ENCODE peak calls at places on chromosomes 1 and 21, in seven cellular contexts. K is prostate gland, X is stomach, A is breast epithelium, G is heart left ventricle, S is uterus, H is IMR-90. D is an unnamed sample.

GRCh38 chr1:231183875-231184590 is 22.2 kb downstream of the TRIM67 start:
- DNase-seq in K (no peak), A (no peak), X (no peak), G (no peak), S (no peak), H (no peak), D (no peak)

GRCh38 chr1:246728311-246728710 is 4.1 kb downstream of the SCCPDH start:
- DNase-seq in X (no peak), G (no peak), A (no peak), S (no peak), K (no peak), H (peak), D (no peak)

GRCh38 chr1:167469280-167469965 is 48.9 kb downstream of the CD247 start:
- DNase-seq in S (no peak), K (no peak), X (no peak), A (no peak), H (no peak), G (no peak), D (no peak)

GRCh38 chr21:41648591-41649031 is 118.2 kb downstream of the RIPK4 start:
- DNase-seq in K (no peak), S (no peak), G (no peak), A (no peak), H (peak), X (no peak), D (no peak)

GRCh38 chr1:226364129-226364899 is 43.6 kb downstream of the PARP1 start:
- DNase-seq in K (peak), A (no peak), X (no peak), G (peak), S (no peak), H (peak), D (no peak)

GRCh38 chr1:201020647-201021332 is 2.7 kb downstream of the KIF21B start:
- DNase-seq in A (no peak), G (no peak), H (no peak), X (no peak), K (no peak), S (no peak), D (no peak)

GRCh38 chr1:244074559-244075171 is 23.6 kb downstream of the ZBTB18 start:
- DNase-seq in A (no peak), H (no peak), S (no peak), X (peak), G (no peak), K (no peak), D (peak)

GRCh38 chr1:6864166-6864565 is 78.9 kb downstream of the CAMTA1 start:
- DNase-seq in K (no peak), X (no peak), H (no peak), G (no peak), S (no peak), A (no peak), D (no peak)

GRCh38 chr1:152525080-152525641 is 10.9 kb downstream of the CRCT1 start:
- DNase-seq in X (no peak), S (no peak), G (no peak), A (no peak), K (no peak), H (no peak), D (no peak)

GRCh38 chr1:39205102-39205780 is 746 bp downstream of the MACF1 start:
- DNase-seq in K (no peak), H (peak), A (no peak), X (peak), G (peak), S (peak), D (peak)

GRCh38 chr21:26169061-26169610 is 1.4 kb downstream of the APP start:
- DNase-seq in K (peak), A (peak), G (peak), S (peak), H (peak), X (peak), D (peak)

GRCh38 chr1:231216515-231216914 is 24.5 kb upstream of the GNPAT start:
- DNase-seq in A (no peak), G (no peak), H (no peak), S (no peak), K (no peak), X (peak), D (peak)

GRCh38 chr1:56688522-56689026 is 43.5 kb downstream of the PRKAA2 start:
- DNase-seq in S (no peak), G (no peak), A (no peak), H (peak), X (no peak), K (no peak), D (no peak)

GRCh38 chr21:14581902-14582457 is 35.9 kb upstream of the SAMSN1 start:
- DNase-seq in S (no peak), G (no peak), K (no peak), X (no peak), A (no peak), H (no peak), D (no peak)

GRCh38 chr1:75165264-75165663 is 31.1 kb downstream of the LHX8 start:
- DNase-seq in S (no peak), K (no peak), H (no peak), A (no peak), X (no peak), G (no peak), D (no peak)

GRCh38 chr1:7620196-7620595 is 150.9 kb upstream of the VAMP3 start:
- DNase-seq in K (no peak), S (no peak), A (no peak), G (no peak), X (no peak), H (no peak), D (no peak)

GRCh38 chr1:205961970-205962820 is 18.9 kb upstream of the SLC26A9 start:
- DNase-seq in H (peak), K (peak), A (no peak), S (no peak), G (no peak), X (no peak), D (no peak)

GRCh38 chr1:32801096-32801713 is 16.0 kb downstream of the YARS1 start:
- DNase-seq in S (no peak), A (no peak), H (peak), X (no peak), G (no peak), K (no peak), D (no peak)

GRCh38 chr1:45957684-45958083 is 154.3 kb downstream of the MAST2 start:
- DNase-seq in S (no peak), G (no peak), A (no peak), X (no peak), K (no peak), H (no peak), D (no peak)

GRCh38 chr1:181013144-181013543 is 9.5 kb downstream of the STX6 start:
- DNase-seq in K (no peak), X (no peak), A (no peak), S (no peak), H (no peak), G (no peak), D (no peak)

GRCh38 chr1:205046870-205047269 is 3.9 kb downstream of the CNTN2 start:
- DNase-seq in H (no peak), A (no peak), X (no peak), K (no peak), S (no peak), G (no peak), D (no peak)

GRCh38 chr1:183124259-183124658 is 61.8 kb upstream of the LAMC2 start:
- DNase-seq in H (no peak), S (no peak), A (no peak), G (no peak), K (no peak), X (no peak), D (peak)

GRCh38 chr1:55720243-55720642 is 505.1 kb upstream of the USP24 start:
- DNase-seq in S (peak), H (peak), G (peak), X (peak), K (no peak), A (no peak), D (peak)

GRCh38 chr1:17216078-17216477 is 11.2 kb downstream of the PADI1 start:
- DNase-seq in K (no peak), H (no peak), X (no peak), G (no peak), S (no peak), A (no peak), D (no peak)

GRCh38 chr1:164748253-164748899 is 189.4 kb downstream of the PBX1 start:
- DNase-seq in H (peak), K (no peak), X (no peak), A (no peak), G (peak), S (peak), D (no peak)

GRCh38 chr1:201562659-201563405 is 23.9 kb downstream of the NAV1 start:
- DNase-seq in S (peak), X (no peak), G (peak), A (no peak), H (peak), K (no peak), D (no peak)

GRCh38 chr21:38277501-38278111 is 20.8 kb downstream of the KCNJ15 start:
- DNase-seq in A (no peak), K (no peak), G (no peak), S (no peak), H (peak), X (no peak), D (no peak)

GRCh38 chr1:210536263-210536961 is 207.7 kb downstream of the HHAT start:
- DNase-seq in A (no peak), H (no peak), G (no peak), S (no peak), K (peak), X (no peak), D (no peak)

GRCh38 chr1:15758953-15759661 is 512 bp downstream of the FBLIM1 start:
- DNase-seq in X (no peak), A (no peak), K (no peak), G (no peak), H (no peak), S (no peak), D (no peak)

GRCh38 chr21:45385549-45386050 is 19.4 kb upstream of the COL18A1 start:
- DNase-seq in A (no peak), X (no peak), G (peak), K (no peak), H (no peak), S (peak), D (no peak)

GRCh38 chr1:31875636-31876236 is 59.9 kb upstream of the SPOCD1 start:
- DNase-seq in K (no peak), A (no peak), H (no peak), S (no peak), G (no peak), X (no peak), D (no peak)

GRCh38 chr1:153919879-153920852 is 2.6 kb downstream of the GATAD2B start:
- DNase-seq in A (no peak), X (no peak), G (no peak), K (no peak), S (no peak), H (peak), D (no peak)

GRCh38 chr1:16152521-16153087 is 3.3 kb downstream of the EPHA2 start:
- DNase-seq in H (peak), G (peak), A (no peak), X (no peak), S (no peak), K (no peak), D (peak)

GRCh38 chr21:39156024-39156423 is 27.2 kb downstream of the PSMG1 start:
- DNase-seq in H (peak), X (no peak), K (no peak), G (no peak), A (no peak), S (no peak), D (no peak)

GRCh38 chr1:152047954-152048640 is 11.3 kb upstream of the S100A11 start:
- DNase-seq in X (peak), A (peak), S (peak), K (peak), G (peak), H (peak), D (peak)

GRCh38 chr1:198935371-198935921 is 296.6 kb downstream of the PTPRC start:
- DNase-seq in K (peak), X (peak), G (peak), H (peak), S (peak), A (peak), D (peak)

GRCh38 chr1:100250264-100250663 is 630 bp upstream of the DBT start:
- DNase-seq in S (no peak), H (no peak), A (no peak), K (no peak), G (no peak), X (no peak), D (no peak)
- TF ChIP-seq CTCF in S (no peak), H (no peak), A (no peak), K (no peak), G (no peak), X (no peak), D (no peak)

DNA sequence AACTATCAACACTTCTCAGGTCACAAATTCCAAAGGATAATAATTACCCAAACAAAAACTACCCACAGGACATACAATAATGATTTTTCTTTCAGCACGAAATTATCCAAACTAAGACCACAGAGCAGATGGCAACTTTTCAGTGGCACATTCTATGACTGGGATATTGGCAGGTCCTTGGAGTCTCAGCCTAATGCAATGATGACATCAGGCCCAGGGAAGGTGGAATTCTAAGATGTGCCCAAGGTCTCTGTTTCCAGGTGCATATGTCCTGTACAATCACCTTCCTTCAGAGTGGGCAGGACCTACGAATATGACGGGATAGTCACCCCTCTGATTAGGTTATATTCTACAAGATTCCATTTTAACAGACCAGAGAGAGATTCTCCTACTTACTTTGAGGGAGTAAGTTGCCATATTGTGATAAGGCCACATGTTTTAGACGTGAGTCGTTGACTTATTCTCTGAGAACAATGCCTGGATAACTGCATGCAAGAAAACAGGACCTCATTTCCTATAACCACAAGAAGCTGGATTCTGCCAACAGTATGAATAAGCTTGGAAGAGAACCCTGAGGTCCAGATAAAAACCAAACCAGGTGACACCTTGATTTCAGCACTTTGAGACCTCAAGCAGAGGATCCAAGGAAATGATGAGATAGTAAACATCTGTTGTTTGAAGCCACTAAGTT is 69.9 kb downstream of the ZC3H11B start:
- DNase-seq in S (no peak), G (no peak), X (no peak), A (no peak), H (peak), K (no peak), D (no peak)
- TF ChIP-seq POLR2A in S (no peak), G (no peak), X (no peak), A (no peak), H (no peak), K (no peak), D (no peak)

GRCh38 chr1:214451591-214451990 is 99.8 kb downstream of the PTPN14 start:
- DNase-seq in X (no peak), G (no peak), K (no peak), H (no peak), S (no peak), A (no peak), D (no peak)

GRCh38 chr1:214449371-214449770 is 102.0 kb downstream of the PTPN14 start:
- DNase-seq in X (no peak), S (no peak), A (no peak), H (no peak), G (no peak), K (no peak), D (no peak)

GRCh38 chr1:214453109-214453722 is 98.2 kb downstream of the PTPN14 start:
- DNase-seq in K (no peak), S (no peak), G (no peak), A (no peak), X (no peak), H (peak), D (no peak)

GRCh38 chr1:214454619-214455396 is 96.6 kb downstream of the PTPN14 start:
- DNase-seq in S (no peak), H (peak), K (no peak), A (no peak), X (no peak), G (no peak), D (no peak)

DNA sequence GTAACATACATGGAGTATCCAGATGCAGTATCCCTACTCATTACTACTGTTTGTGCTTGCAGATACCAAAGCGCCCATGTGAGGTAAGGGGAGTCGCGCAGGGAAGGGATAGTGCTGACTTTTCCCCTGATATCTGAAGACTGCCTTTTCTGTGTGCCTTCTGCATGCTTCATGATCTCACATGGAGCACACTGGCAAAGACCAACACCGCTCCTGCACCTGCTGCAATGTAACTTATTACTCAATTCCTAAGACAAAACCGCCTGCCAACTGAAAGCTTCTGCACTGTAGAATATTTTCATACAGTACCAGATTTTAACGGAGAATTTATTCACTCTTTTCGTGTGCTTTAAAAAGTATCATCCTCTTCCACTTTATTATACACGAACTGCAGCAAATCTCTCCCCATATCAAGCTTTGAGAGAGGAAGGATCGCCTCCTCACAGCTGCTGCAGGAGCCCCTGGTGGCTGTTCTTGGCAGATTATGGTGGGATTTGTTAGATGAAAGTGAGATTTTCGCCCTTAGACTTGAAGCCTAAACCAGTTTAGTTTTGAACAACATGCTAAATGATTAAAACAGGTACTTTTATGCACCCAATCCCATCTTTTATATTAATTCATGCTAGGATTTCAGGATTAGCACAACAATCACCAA is 99.1 kb downstream of the PTPN14 start:
- DNase-seq in K (no peak), A (no peak), X (no peak), G (no peak), H (no peak), S (no peak), D (no peak)
- TF ChIP-seq CTCF in K (no peak), A (no peak), X (no peak), G (no peak), H (no peak), S (no peak), D (no peak)

GRCh38 chr1:58815069-58815679 is 31.3 kb upstream of the JUN start:
- DNase-seq in A (peak), K (peak), S (peak), H (peak), X (peak), G (peak), D (peak)
- TF ChIP-seq POLR2A in A (no peak), K (peak), S (peak), H (no peak), X (no peak), G (no peak), D (peak)

D was measured in transverse colon.